ENCODE peak calls at places on chromosomes 5 and 9, in four cellular contexts. One of them, this sample, is unnamed.
A peak's percentile ranks its signal among the peaks of the same experiment; 100 is the strongest.

GRCh38 chr5:79811081-79811480 is 121.4 kb downstream of the CMYA5 start:
- DNase-seq in RWPE1: no peak
- DNase-seq in CD8-positive, alpha-beta T cell: no peak
- DNase-seq in heart right ventricle: no peak
- DNase-seq in this sample: no peak

GRCh38 chr9:81682797-81683196 is 6.5 kb downstream of the TLE1 start:
- DNase-seq in RWPE1: no peak
- DNase-seq in CD8-positive, alpha-beta T cell: no peak
- DNase-seq in heart right ventricle: no peak
- DNase-seq in this sample: peak; percentile 13

GRCh38 chr5:164422400-164422799 is 917.0 kb downstream of the MAT2B start:
- DNase-seq in RWPE1: no peak
- DNase-seq in CD8-positive, alpha-beta T cell: no peak
- DNase-seq in heart right ventricle: no peak
- DNase-seq in this sample: peak; percentile 17

GRCh38 chr9:68852941-68853340 is 147.9 kb downstream of the PIP5K1B start:
- DNase-seq in RWPE1: no peak
- DNase-seq in CD8-positive, alpha-beta T cell: no peak
- DNase-seq in heart right ventricle: no peak
- DNase-seq in this sample: no peak

GRCh38 chr9:37986771-37987258 is 82.2 kb downstream of the SHB start:
- DNase-seq in RWPE1: no peak
- DNase-seq in CD8-positive, alpha-beta T cell: no peak
- DNase-seq in heart right ventricle: no peak
- DNase-seq in this sample: no peak

GRCh38 chr9:113669523-113670115 is 206.1 kb downstream of the RGS3 start:
- DNase-seq in RWPE1: no peak
- DNase-seq in CD8-positive, alpha-beta T cell: no peak
- DNase-seq in heart right ventricle: no peak
- DNase-seq in this sample: no peak

GRCh38 chr5:5340206-5340729 is 82.2 kb upstream of the ICE1 start:
- DNase-seq in RWPE1: peak; percentile 90
- DNase-seq in CD8-positive, alpha-beta T cell: no peak
- DNase-seq in heart right ventricle: peak; percentile 40
- DNase-seq in this sample: no peak

GRCh38 chr9:110141118-110141797 is 66.7 kb downstream of the C9orf152 start:
- DNase-seq in RWPE1: peak; percentile 85
- DNase-seq in CD8-positive, alpha-beta T cell: no peak
- DNase-seq in heart right ventricle: no peak
- DNase-seq in this sample: peak; percentile 21

GRCh38 chr5:178675922-178676321 is 49.1 kb upstream of the CLK4 start:
- DNase-seq in RWPE1: peak; percentile 94
- DNase-seq in CD8-positive, alpha-beta T cell: no peak
- DNase-seq in heart right ventricle: no peak
- DNase-seq in this sample: no peak

GRCh38 chr9:133707761-133708122 is 30.4 kb downstream of the SARDH start:
- DNase-seq in RWPE1: no peak
- DNase-seq in CD8-positive, alpha-beta T cell: no peak
- DNase-seq in heart right ventricle: no peak
- DNase-seq in this sample: no peak

GRCh38 chr9:133707065-133707760 is 30.9 kb downstream of the SARDH start:
- DNase-seq in RWPE1: no peak
- DNase-seq in CD8-positive, alpha-beta T cell: no peak
- DNase-seq in heart right ventricle: peak; percentile 47
- DNase-seq in this sample: no peak

GRCh38 chr9:133709716-133710571 is 28.2 kb downstream of the SARDH start:
- DNase-seq in RWPE1: no peak
- DNase-seq in CD8-positive, alpha-beta T cell: no peak
- DNase-seq in heart right ventricle: no peak
- DNase-seq in this sample: no peak

GRCh38 chr9:133708123-133708769 is 29.9 kb downstream of the SARDH start:
- DNase-seq in RWPE1: no peak
- DNase-seq in CD8-positive, alpha-beta T cell: no peak
- DNase-seq in heart right ventricle: no peak
- DNase-seq in this sample: no peak

DNA sequence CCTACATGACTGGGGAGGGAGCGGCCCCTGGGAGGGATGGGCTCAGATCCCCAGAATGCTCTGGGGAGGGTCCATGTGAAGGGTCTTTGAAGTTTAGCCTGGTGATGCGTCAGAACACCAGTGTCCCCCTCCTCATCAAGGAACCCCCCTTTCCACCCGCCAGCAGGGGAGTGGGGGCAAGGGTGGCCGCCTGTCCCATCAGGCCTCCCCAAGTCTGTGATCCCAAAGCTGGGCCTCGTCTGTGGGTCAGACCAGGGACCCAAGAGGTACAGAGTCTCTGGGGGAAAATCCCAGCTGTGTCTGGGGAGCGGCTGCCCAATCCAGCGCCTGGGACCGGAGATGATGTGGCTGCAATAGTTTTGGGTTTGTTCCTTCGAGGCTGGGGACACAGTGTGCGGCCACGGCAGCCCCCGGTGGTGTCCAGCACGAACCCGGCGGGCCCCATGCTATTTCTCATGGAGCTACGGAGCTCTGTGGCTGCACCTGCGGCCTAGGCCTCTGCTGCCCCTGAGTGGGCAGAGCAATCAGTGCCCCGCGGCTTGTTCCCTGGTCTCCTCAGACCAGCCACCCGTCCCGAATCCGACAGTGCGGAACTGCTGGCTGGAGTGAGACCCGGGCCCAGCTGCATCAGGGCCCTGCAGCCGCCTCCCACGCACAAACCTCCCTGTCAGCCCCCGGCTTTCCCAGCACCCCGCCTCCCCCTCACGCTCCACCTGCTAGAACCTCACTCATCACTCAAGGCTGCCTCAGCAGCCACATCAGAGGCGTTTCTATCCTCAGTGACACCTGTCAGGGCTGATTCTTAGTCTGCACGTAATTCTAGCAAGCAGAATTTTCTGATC is 29.2 kb downstream of the SARDH start:
- DNase-seq in RWPE1: no peak
- DNase-seq in CD8-positive, alpha-beta T cell: peak; percentile 75
- DNase-seq in heart right ventricle: no peak
- DNase-seq in this sample: no peak
- TF ChIP-seq CTCF in RWPE1: no peak
- TF ChIP-seq CTCF in CD8-positive, alpha-beta T cell: no peak
- TF ChIP-seq CTCF in heart right ventricle: no peak
- TF ChIP-seq CTCF in this sample: no peak

GRCh38 chr5:147558826-147559225 is 49.0 kb upstream of the DPYSL3 start:
- DNase-seq in RWPE1: peak; percentile 62
- DNase-seq in CD8-positive, alpha-beta T cell: no peak
- DNase-seq in heart right ventricle: peak; percentile 35
- DNase-seq in this sample: peak; percentile 75
- TF ChIP-seq CTCF in RWPE1: peak; percentile 53
- TF ChIP-seq CTCF in CD8-positive, alpha-beta T cell: no peak
- TF ChIP-seq CTCF in heart right ventricle: peak; percentile 66
- TF ChIP-seq CTCF in this sample: peak; percentile 77

GRCh38 chr5:82364497-82364896 is 86.3 kb upstream of the RPS23 start:
- DNase-seq in RWPE1: no peak
- DNase-seq in CD8-positive, alpha-beta T cell: no peak
- DNase-seq in heart right ventricle: no peak
- DNase-seq in this sample: peak; percentile 53
- TF ChIP-seq CTCF in RWPE1: no peak
- TF ChIP-seq CTCF in CD8-positive, alpha-beta T cell: no peak
- TF ChIP-seq CTCF in heart right ventricle: peak; percentile 42
- TF ChIP-seq CTCF in this sample: peak; percentile 55

DNA sequence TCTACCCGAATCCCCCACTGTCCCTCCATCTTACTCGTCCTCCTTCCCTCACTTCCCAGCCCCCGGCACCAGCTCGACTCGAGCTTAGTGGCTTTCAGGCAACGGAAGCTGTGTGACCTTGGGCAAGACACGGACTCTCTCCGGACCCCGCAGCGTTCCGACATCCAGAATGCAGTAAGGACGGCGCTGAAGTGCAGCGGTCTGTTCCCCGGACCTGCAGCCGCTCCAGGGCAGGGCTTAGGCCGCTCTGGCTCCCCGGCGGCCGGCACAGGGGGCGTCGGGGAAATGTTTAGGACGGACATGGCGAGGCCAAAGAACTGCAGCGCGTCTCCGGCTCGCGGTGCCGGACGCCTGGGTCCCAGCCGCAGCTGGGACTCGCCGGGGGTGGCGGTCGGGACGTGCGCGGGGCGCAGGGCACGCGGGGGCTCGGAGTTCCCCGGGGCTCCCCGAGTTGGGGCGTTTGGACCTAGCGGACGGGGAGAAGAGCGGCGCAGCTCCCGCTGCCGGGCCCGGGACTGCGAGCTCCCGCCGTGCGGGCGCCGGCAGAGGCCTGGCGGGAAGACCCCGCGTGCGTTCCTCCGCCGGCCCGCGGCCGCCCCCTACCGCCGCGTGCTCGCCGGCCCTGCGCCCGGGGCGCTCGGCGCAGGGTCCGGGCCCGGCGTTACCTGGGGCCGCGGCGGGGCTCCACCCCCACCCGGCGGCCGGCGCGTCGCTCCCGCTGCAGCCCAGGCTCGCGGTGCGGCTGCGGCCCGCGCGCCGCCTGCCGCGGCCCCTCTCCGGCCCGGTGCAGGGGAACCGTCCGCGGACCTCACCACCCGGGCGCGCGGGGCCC is 5.6 kb upstream of the RNF44 start:
- DNase-seq in RWPE1: peak; percentile 38
- DNase-seq in CD8-positive, alpha-beta T cell: peak; percentile 38
- DNase-seq in heart right ventricle: peak; percentile 44
- DNase-seq in this sample: peak; percentile 71
- TF ChIP-seq CTCF in RWPE1: peak; percentile 73
- TF ChIP-seq CTCF in CD8-positive, alpha-beta T cell: no peak
- TF ChIP-seq CTCF in heart right ventricle: no peak
- TF ChIP-seq CTCF in this sample: no peak

DNA sequence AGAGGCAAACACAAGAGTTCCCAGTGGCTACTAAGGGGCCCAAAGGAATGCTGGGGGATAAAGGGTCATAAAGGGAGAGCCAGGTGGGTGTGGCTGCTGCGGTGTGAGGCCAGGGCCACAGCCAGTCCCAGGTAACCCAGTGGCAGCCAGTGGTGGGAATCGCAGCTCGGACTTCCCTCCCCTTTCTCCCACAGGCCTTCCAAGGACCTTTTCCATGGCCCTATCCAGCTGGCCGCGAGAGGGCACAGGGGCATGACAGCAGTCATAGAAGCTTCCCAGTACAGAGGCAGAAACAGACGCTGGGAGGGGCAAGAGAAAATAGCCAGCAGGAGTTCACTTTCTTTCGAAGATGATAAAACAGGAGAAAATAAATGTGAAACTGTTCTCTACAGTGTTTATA is 257.6 kb downstream of the SEMA5A start:
- DNase-seq in RWPE1: no peak
- DNase-seq in CD8-positive, alpha-beta T cell: no peak
- DNase-seq in heart right ventricle: peak; percentile 51
- DNase-seq in this sample: peak; percentile 4
- TF ChIP-seq CTCF in RWPE1: no peak
- TF ChIP-seq CTCF in CD8-positive, alpha-beta T cell: no peak
- TF ChIP-seq CTCF in heart right ventricle: peak; percentile 21
- TF ChIP-seq CTCF in this sample: no peak

GRCh38 chr9:128733256-128733655 is 9.3 kb upstream of the ZDHHC12 start:
- DNase-seq in RWPE1: peak; percentile 77
- DNase-seq in CD8-positive, alpha-beta T cell: no peak
- DNase-seq in heart right ventricle: no peak
- DNase-seq in this sample: peak; percentile 71
- TF ChIP-seq CTCF in RWPE1: peak; percentile 97
- TF ChIP-seq CTCF in CD8-positive, alpha-beta T cell: no peak
- TF ChIP-seq CTCF in heart right ventricle: peak; percentile 65
- TF ChIP-seq CTCF in this sample: peak; percentile 51